ENCODE peak calls at places on chromosomes 2 and 18, in six cellular contexts. P is glutamatergic neuron, A is type B pancreatic cell, M is IMR-90, F is osteoblast, N is BE2C. I is an unnamed sample.

GRCh38 chr18:37778417-37779165 is 213.0 kb upstream of the CELF4 start:
- DNase-seq in P (peak; percentile 92), A (peak; percentile 89), M (no peak), F (peak; percentile 66), N (peak; percentile 73), I (peak; percentile 65)

GRCh38 chr2:177392373-177393246 is at the start of gene AGPS:
- DNase-seq in P (peak; percentile 88), A (peak; percentile 81), M (peak; percentile 52), F (peak; percentile 94), N (peak; percentile 70), I (peak; percentile 92)

GRCh38 chr18:63271881-63272299 is 47.7 kb downstream of the BCL2 start:
- DNase-seq in P (no peak), A (no peak), M (no peak), F (no peak), N (peak; percentile 54), I (no peak)

GRCh38 chr2:174376967-174377366 is 18.6 kb upstream of the SCRN3 start:
- DNase-seq in P (no peak), A (no peak), M (peak; percentile 26), F (no peak), N (no peak), I (no peak)

GRCh38 chr2:65479528-65479927 is 47.1 kb upstream of the SPRED2 start:
- DNase-seq in P (no peak), A (no peak), M (no peak), F (no peak), N (no peak), I (no peak)

GRCh38 chr2:141317986-141318385 is 812.8 kb downstream of the LRP1B start:
- DNase-seq in P (no peak), A (no peak), M (peak; percentile 57), F (no peak), N (no peak), I (no peak)

GRCh38 chr2:129849559-129850160 is 129.8 kb upstream of the RAB6C start:
- DNase-seq in P (no peak), A (no peak), M (peak; percentile 78), F (no peak), N (no peak), I (peak; percentile 60)

GRCh38 chr2:112321375-112322320 is 46.3 kb downstream of the ZC3H6 start:
- DNase-seq in P (no peak), A (no peak), M (peak; percentile 54), F (peak; percentile 65), N (no peak), I (no peak)

GRCh38 chr2:5592906-5593305 is 99.3 kb upstream of the SOX11 start:
- DNase-seq in P (no peak), A (no peak), M (peak; percentile 22), F (no peak), N (no peak), I (no peak)

GRCh38 chr2:61090386-61090921 is 24.8 kb downstream of the SANBR start:
- DNase-seq in P (no peak), A (no peak), M (peak; percentile 35), F (no peak), N (no peak), I (no peak)

GRCh38 chr18:30920356-30920755 is 122.2 kb downstream of the DSC3 start:
- DNase-seq in P (no peak), A (no peak), M (no peak), F (no peak), N (no peak), I (no peak)

GRCh38 chr2:131015764-131016163 is 77.5 kb downstream of the FAM168B start:
- DNase-seq in P (no peak), A (no peak), M (no peak), F (no peak), N (no peak), I (no peak)

GRCh38 chr2:107717666-107718065 is 109.0 kb upstream of the RGPD4 start:
- DNase-seq in P (no peak), A (no peak), M (no peak), F (no peak), N (no peak), I (no peak)

GRCh38 chr2:72993147-72993546 is 75.8 kb downstream of the EMX1 start:
- DNase-seq in P (no peak), A (peak; percentile 67), M (peak; percentile 13), F (peak; percentile 92), N (peak; percentile 28), I (peak; percentile 80)

GRCh38 chr2:184312970-184313369 is 285.4 kb upstream of the ZNF804A start:
- DNase-seq in P (no peak), A (no peak), M (no peak), F (no peak), N (no peak), I (no peak)

GRCh38 chr2:100983684-100984310 is 18.3 kb upstream of the RPL31 start:
- DNase-seq in P (no peak), A (no peak), M (no peak), F (no peak), N (no peak), I (no peak)

GRCh38 chr2:220858101-220858500 is 714.0 kb downstream of the EPHA4 start:
- DNase-seq in P (no peak), A (no peak), M (no peak), F (no peak), N (no peak), I (no peak)

GRCh38 chr2:172446524-172447063 is 19.2 kb downstream of the ITGA6 start:
- DNase-seq in P (no peak), A (no peak), M (no peak), F (no peak), N (no peak), I (no peak)

GRCh38 chr2:73268831-73269685 is 15.2 kb downstream of the FBXO41 start:
- DNase-seq in P (peak; percentile 65), A (no peak), M (peak; percentile 11), F (peak; percentile 95), N (no peak), I (peak; percentile 98)

GRCh38 chr2:165874445-165875039 is 79.0 kb downstream of the TTC21B start:
- DNase-seq in P (no peak), A (no peak), M (peak; percentile 75), F (no peak), N (no peak), I (peak; percentile 57)

DNA sequence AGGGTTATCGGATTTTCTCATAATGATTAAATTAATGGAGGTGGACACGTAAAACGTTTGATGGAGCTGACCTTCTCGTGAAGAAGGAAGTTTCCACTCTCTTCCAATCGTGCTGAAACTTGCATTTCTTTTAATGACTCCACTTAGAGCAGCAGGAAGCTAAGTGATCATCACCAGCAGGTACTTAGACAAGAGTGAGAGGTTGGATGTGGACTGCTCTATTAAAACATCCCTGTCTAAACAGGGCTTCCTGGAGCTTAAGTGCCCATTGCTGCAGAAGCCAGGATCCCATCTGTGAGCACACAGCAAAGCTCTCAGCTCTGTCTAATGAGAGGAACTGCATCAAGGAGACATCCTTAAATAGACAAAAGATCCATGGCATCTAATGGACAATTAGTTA is 1539.5 kb upstream of the CELF4 start:
- DNase-seq in P (peak; percentile 27), A (no peak), M (no peak), F (no peak), N (no peak), I (no peak)
- TF ChIP-seq CTCF in P (no peak), A (no peak), M (no peak), F (no peak), N (no peak), I (no peak)

GRCh38 chr2:122132292-122132691 is 376.8 kb downstream of the TSN start:
- DNase-seq in P (no peak), A (no peak), M (no peak), F (no peak), N (no peak), I (no peak)

GRCh38 chr2:122138561-122138960 is 383.1 kb downstream of the TSN start:
- DNase-seq in P (no peak), A (no peak), M (no peak), F (no peak), N (no peak), I (no peak)

GRCh38 chr2:122139739-122140138 is 384.3 kb downstream of the TSN start:
- DNase-seq in P (no peak), A (no peak), M (no peak), F (no peak), N (no peak), I (no peak)

GRCh38 chr2:122135353-122135947 is 380.0 kb downstream of the TSN start:
- DNase-seq in P (no peak), A (no peak), M (no peak), F (no peak), N (no peak), I (no peak)

DNA sequence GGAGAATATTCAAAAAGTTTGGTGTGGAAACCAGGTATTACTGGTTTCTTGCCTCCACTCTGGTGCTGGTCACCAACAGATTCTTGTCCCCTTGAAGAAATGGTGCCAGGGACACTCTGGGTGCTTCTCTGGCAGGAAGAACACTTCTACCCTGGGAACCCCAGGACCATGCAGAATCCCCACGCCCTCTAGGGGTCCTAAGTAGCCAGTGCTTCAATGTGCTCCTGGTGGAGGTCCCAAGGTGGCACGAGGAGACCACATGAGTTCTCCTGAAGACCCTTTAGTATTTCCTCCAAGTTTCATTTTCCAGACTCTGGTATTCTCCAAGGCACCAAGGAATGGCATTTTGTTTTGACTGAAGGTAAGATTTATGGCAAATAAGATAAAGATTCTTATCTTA is 380.6 kb downstream of the TSN start:
- DNase-seq in P (no peak), A (no peak), M (peak; percentile 21), F (no peak), N (peak; percentile 18), I (peak; percentile 31)
- TF ChIP-seq CTCF in P (peak; percentile 50), A (peak; percentile 59), M (peak; percentile 36), F (peak; percentile 49), N (peak; percentile 59), I (peak; percentile 11)

GRCh38 chr2:213989207-213989606 is 421.6 kb upstream of the VWC2L start:
- DNase-seq in P (no peak), A (no peak), M (no peak), F (no peak), N (no peak), I (no peak)
- TF ChIP-seq CTCF in P (no peak), A (no peak), M (no peak), F (no peak), N (no peak), I (no peak)

DNA sequence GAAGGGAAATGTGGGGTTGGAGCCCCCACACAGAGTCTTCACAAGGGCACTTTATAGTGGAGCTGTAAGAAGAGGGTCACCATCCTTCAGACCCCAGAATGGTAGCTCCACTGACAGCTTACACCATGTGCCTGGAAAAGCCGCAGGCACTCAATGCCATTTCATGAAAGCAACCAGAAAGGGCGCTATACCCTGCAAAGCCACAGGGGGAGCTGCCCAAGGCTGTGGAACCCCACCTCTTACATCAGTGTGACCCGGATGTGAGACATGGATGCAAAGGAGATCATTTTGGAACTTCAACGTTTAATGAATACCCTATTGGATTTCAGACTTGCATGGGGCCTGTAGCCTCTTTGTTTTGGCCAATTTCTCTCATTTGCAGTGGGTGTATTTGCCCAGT is 694.7 kb downstream of the CBLN2 start:
- DNase-seq in P (no peak), A (no peak), M (no peak), F (no peak), N (peak; percentile 8), I (no peak)
- TF ChIP-seq CTCF in P (peak; percentile 13), A (peak; percentile 37), M (no peak), F (no peak), N (no peak), I (no peak)

GRCh38 chr2:127424598-127425379 is 6.6 kb downstream of the PROC start:
- DNase-seq in P (no peak), A (no peak), M (no peak), F (peak; percentile 79), N (no peak), I (no peak)
- TF ChIP-seq CTCF in P (no peak), A (no peak), M (no peak), F (no peak), N (no peak), I (no peak)

I was measured in GM20000.